ENCODE peak calls at places on chromosomes 11 and 22, in nine cellular contexts. B is A549, M is ovary, N is stomach, J is sigmoid colon, Z is transverse colon, K is upper lobe of left lung, D is K562, Y is tibial nerve. F is an unnamed sample.

GRCh38 chr11:66443602-66444001 is 5.0 kb upstream of the MRPL11 start:
- DNase-seq in K (no peak), N (no peak), B (peak), Z (no peak), J (no peak), Y (no peak), D (no peak), M (no peak), F (no peak)

GRCh38 chr11:65551572-65552398 is 6.4 kb downstream of the LTBP3 start:
- DNase-seq in Z (peak), M (no peak), D (peak), B (peak), K (peak), J (no peak), N (peak), Y (no peak), F (no peak)

GRCh38 chr11:31800398-31801265 is 10.5 kb downstream of the PAX6 start:
- DNase-seq in M (no peak), B (no peak), N (no peak), Z (no peak), K (no peak), J (no peak), Y (peak), D (no peak), F (peak)

GRCh38 chr11:17738350-17739207 is 4.0 kb downstream of the KCNC1 start:
- DNase-seq in Z (no peak), M (no peak), J (peak), N (no peak), Y (no peak), B (no peak), D (peak), K (peak), F (no peak)

GRCh38 chr11:88421530-88421929 is 84.0 kb upstream of the CTSC start:
- DNase-seq in J (no peak), M (no peak), N (no peak), K (no peak), Z (no peak), B (no peak), Y (no peak), D (peak), F (no peak)

GRCh38 chr11:75725552-75726320 is 8.1 kb downstream of the MOGAT2 start:
- DNase-seq in N (no peak), J (no peak), B (no peak), D (no peak), Y (no peak), M (no peak), K (no peak), Z (no peak), F (no peak)

GRCh38 chr11:13216019-13217006 is 61.3 kb upstream of the BMAL1 start:
- DNase-seq in B (peak), Z (no peak), J (no peak), M (no peak), N (no peak), D (no peak), K (peak), Y (no peak), F (no peak)

GRCh38 chr11:108985611-108986279 is 320.9 kb downstream of the DDX10 start:
- DNase-seq in M (no peak), D (no peak), K (no peak), Z (no peak), Y (no peak), B (no peak), N (no peak), J (no peak), F (no peak)

GRCh38 chr22:43881091-43882061 is 10.4 kb downstream of the PNPLA5 start:
- DNase-seq in K (no peak), Y (no peak), J (peak), D (no peak), B (no peak), Z (no peak), N (no peak), M (no peak), F (no peak)

GRCh38 chr11:125117429-125117828 is 6.0 kb upstream of the TMEM218 start:
- DNase-seq in Z (no peak), K (no peak), B (no peak), M (no peak), N (no peak), D (no peak), Y (no peak), J (no peak), F (no peak)

GRCh38 chr11:590997-591396 is 14.7 kb downstream of the PHRF1 start:
- DNase-seq in J (no peak), N (no peak), B (no peak), Y (no peak), Z (no peak), M (no peak), K (no peak), D (no peak), F (no peak)

GRCh38 chr22:17955611-17956379 is 68.6 kb downstream of the MICAL3 start:
- DNase-seq in D (no peak), B (no peak), J (peak), M (peak), K (no peak), Z (no peak), N (no peak), Y (no peak), F (no peak)

GRCh38 chr11:63854696-63855095 is 15.8 kb downstream of the MARK2 start:
- DNase-seq in B (no peak), Z (no peak), K (no peak), J (no peak), M (no peak), D (no peak), N (no peak), Y (no peak), F (no peak)

GRCh38 chr11:35623708-35624168 is 5.5 kb downstream of the FJX1 start:
- DNase-seq in M (no peak), B (no peak), D (no peak), Y (no peak), Z (no peak), N (no peak), K (no peak), J (no peak), F (no peak)

GRCh38 chr11:126477526-126478275 is 122.2 kb downstream of the ST3GAL4 start:
- DNase-seq in K (no peak), N (no peak), J (no peak), Z (no peak), B (no peak), M (no peak), D (peak), Y (no peak), F (no peak)
- TF ChIP-seq EP300 in K (no peak), N (no peak), J (no peak), Z (no peak), B (no peak), M (no peak), D (no peak), Y (no peak), F (no peak)

DNA sequence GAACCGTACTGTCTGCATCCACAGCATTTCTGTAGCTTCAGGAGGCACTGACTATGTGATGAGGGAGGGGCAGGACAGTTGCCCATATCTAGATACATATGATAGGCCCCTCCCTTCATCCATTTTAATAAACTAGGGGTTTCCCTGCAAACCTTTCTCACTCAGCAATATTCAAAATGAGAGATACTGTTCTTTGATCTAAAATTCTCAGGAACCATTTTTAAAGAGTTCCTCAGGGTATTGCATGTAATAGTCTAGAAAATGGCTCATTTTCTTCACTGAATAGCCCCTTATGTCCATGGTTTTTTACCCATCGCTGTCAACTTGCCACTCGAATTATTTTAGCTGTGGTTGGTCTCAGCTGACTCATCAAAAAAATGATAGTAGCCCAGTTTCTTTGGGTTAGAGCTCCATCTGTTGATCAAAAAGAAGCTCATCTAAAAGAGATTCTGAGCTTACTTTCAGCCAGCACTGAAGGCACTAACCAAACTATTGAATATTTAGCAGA is 37.0 kb upstream of the DNAJB7 start:
- DNase-seq in B (peak), J (no peak), N (no peak), Z (no peak), Y (no peak), D (peak), M (no peak), K (no peak), F (no peak)
- TF ChIP-seq CTCF in B (peak), J (no peak), N (no peak), Z (peak), Y (peak), D (peak), M (peak), K (no peak), F (no peak)

GRCh38 chr11:59560702-59561469 is 49.5 kb downstream of the OR4D9 start:
- DNase-seq in J (peak), B (peak), Z (peak), Y (peak), M (peak), K (peak), N (peak), D (peak), F (peak)
- TF ChIP-seq POLR2A in J (no peak), B (no peak), Z (peak), Y (peak), M (peak), K (no peak), N (no peak), D (peak), F (no peak)

DNA sequence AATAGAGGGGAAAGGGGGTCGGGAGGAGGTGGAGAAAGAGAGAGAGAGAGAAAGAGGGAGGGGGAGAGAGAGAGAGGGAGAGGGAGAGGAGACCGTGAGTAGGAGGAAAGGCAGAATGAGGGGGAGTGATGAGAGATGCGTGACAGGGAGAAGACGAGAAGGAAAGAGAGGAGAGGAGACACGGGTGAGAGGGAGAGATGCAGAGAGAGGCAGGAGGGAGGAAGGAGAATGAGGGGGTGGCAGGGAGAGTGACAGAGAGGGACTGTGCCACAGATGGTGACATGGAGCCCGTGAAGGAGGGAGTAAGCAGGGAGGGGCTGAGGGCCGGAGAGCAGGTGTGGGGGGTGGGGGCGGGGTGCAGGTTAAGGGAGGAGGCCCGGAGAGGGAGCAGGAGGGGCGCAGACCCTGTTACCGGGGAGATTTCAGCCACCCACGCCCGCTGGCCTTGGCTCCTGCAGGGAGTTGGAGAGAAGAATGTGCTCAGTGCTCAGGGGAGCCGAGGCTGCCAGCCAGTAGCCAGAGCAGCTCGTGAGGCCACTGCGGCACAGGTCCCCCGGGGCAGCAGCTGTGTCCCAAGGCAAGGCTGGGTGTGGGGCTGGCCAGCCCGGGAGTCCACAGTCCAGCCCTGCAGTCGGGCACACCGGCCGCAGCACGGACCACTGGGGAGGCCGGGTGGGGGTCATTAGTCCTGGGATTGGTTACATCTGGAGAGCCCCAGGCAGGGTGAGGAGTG is at the start of gene SSTR3:
- DNase-seq in Z (no peak), D (no peak), N (no peak), Y (no peak), B (no peak), M (peak), K (peak), J (peak), F (no peak)
- TF ChIP-seq EP300 in Z (no peak), D (no peak), N (no peak), Y (no peak), B (no peak), M (no peak), K (no peak), J (no peak), F (no peak)

GRCh38 chr11:96155627-96156378 is 187.2 kb downstream of the MAML2 start:
- DNase-seq in J (peak), N (peak), D (peak), K (peak), M (peak), B (peak), Z (peak), Y (peak), F (peak)
- TF ChIP-seq CTCF in J (no peak), N (no peak), D (peak), K (no peak), M (no peak), B (peak), Z (no peak), Y (peak), F (peak)

GRCh38 chr22:20123364-20124082 is 6.5 kb upstream of the TRMT2A start:
- DNase-seq in Z (no peak), K (peak), Y (no peak), N (no peak), M (no peak), J (no peak), D (no peak), B (no peak), F (no peak)
- TF ChIP-seq POLR2A in Z (no peak), K (no peak), Y (no peak), N (no peak), M (no peak), J (no peak), D (peak), B (no peak), F (no peak)

F was measured in esophagus muscularis mucosa.